ENCODE peak calls at places on chromosome 2, in five cellular contexts. One of them, this sample, is unnamed.

GRCh38 chr2:192029089-192029488 is 165.6 kb downstream of the TMEFF2 start:
- DNase-seq in CD4-positive, CD25-positive, alpha-beta regulatory T cell: peak
- DNase-seq in EH: peak
- DNase-seq in AG08395: no peak
- DNase-seq in HS-5: no peak
- DNase-seq in this sample: no peak

GRCh38 chr2:217510790-217511291 is 492.0 kb downstream of the TNS1 start:
- DNase-seq in AG08395: peak
- DNase-seq in EH: peak
- DNase-seq in CD4-positive, CD25-positive, alpha-beta regulatory T cell: peak
- DNase-seq in HS-5: peak
- DNase-seq in this sample: peak

GRCh38 chr2:240565267-240566202 is 2.7 kb upstream of the RNPEPL1 start:
- DNase-seq in EH: peak
- DNase-seq in AG08395: peak
- DNase-seq in HS-5: no peak
- DNase-seq in CD4-positive, CD25-positive, alpha-beta regulatory T cell: peak
- DNase-seq in this sample: peak

GRCh38 chr2:48423376-48423775 is 106.6 kb upstream of the STON1 start:
- DNase-seq in HS-5: peak
- DNase-seq in EH: peak
- DNase-seq in CD4-positive, CD25-positive, alpha-beta regulatory T cell: peak
- DNase-seq in AG08395: peak
- DNase-seq in this sample: no peak

GRCh38 chr2:9779572-9780264 is 63.6 kb upstream of the TAF1B start:
- DNase-seq in HS-5: no peak
- DNase-seq in CD4-positive, CD25-positive, alpha-beta regulatory T cell: peak
- DNase-seq in AG08395: no peak
- DNase-seq in EH: no peak
- DNase-seq in this sample: no peak

GRCh38 chr2:99810241-99810640 is 320.4 kb upstream of the REV1 start:
- DNase-seq in HS-5: no peak
- DNase-seq in AG08395: no peak
- DNase-seq in CD4-positive, CD25-positive, alpha-beta regulatory T cell: no peak
- DNase-seq in EH: no peak
- DNase-seq in this sample: no peak

GRCh38 chr2:156229724-156230362 is 102.7 kb downstream of the NR4A2 start:
- DNase-seq in HS-5: no peak
- DNase-seq in EH: no peak
- DNase-seq in CD4-positive, CD25-positive, alpha-beta regulatory T cell: no peak
- DNase-seq in AG08395: no peak
- DNase-seq in this sample: no peak

GRCh38 chr2:235001237-235002133 is 49.7 kb downstream of the SH3BP4 start:
- DNase-seq in EH: no peak
- DNase-seq in HS-5: no peak
- DNase-seq in CD4-positive, CD25-positive, alpha-beta regulatory T cell: no peak
- DNase-seq in AG08395: no peak
- DNase-seq in this sample: no peak

GRCh38 chr2:127713562-127713961 is 12.3 kb downstream of the SFT2D3 start:
- DNase-seq in HS-5: no peak
- DNase-seq in AG08395: no peak
- DNase-seq in CD4-positive, CD25-positive, alpha-beta regulatory T cell: no peak
- DNase-seq in EH: no peak
- DNase-seq in this sample: no peak

GRCh38 chr2:66561645-66562336 is 126.9 kb downstream of the MEIS1 start:
- DNase-seq in CD4-positive, CD25-positive, alpha-beta regulatory T cell: no peak
- DNase-seq in AG08395: no peak
- DNase-seq in EH: peak
- DNase-seq in HS-5: no peak
- DNase-seq in this sample: no peak